ENCODE peak calls at places on chromosomes 2 and 18, in ten cellular contexts. One of them, this sample, is unnamed.

GRCh38 chr2:150350500-150350899 is 137.0 kb downstream of the RND3 start:
- DNase-seq in PC-9: no peak
- DNase-seq in A673: no peak
- DNase-seq in endodermal cell: no peak
- DNase-seq in hepatocyte: no peak
- DNase-seq in IMR-90: no peak
- DNase-seq in astrocyte of the spinal cord: no peak
- DNase-seq in ovary: no peak
- DNase-seq in astrocyte of the cerebellum: no peak
- DNase-seq in astrocyte: no peak
- DNase-seq in this sample: no peak

GRCh38 chr18:29012364-29012763 is 835.4 kb upstream of the CDH2 start:
- DNase-seq in endodermal cell: no peak
- DNase-seq in ovary: no peak
- DNase-seq in astrocyte: no peak
- DNase-seq in astrocyte of the cerebellum: no peak
- DNase-seq in hepatocyte: no peak
- DNase-seq in PC-9: no peak
- DNase-seq in astrocyte of the spinal cord: no peak
- DNase-seq in A673: no peak
- DNase-seq in IMR-90: no peak
- DNase-seq in this sample: no peak

GRCh38 chr18:49645836-49646235 is 84.0 kb downstream of the LIPG start:
- DNase-seq in A673: no peak
- DNase-seq in IMR-90: peak; percentile 43
- DNase-seq in endodermal cell: peak; percentile 63
- DNase-seq in PC-9: no peak
- DNase-seq in astrocyte of the spinal cord: no peak
- DNase-seq in ovary: peak; percentile 34
- DNase-seq in astrocyte of the cerebellum: no peak
- DNase-seq in hepatocyte: no peak
- DNase-seq in astrocyte: peak; percentile 58
- DNase-seq in this sample: no peak

GRCh38 chr18:45526120-45526841 is 89.0 kb upstream of the SLC14A2 start:
- DNase-seq in astrocyte of the cerebellum: peak; percentile 20
- DNase-seq in PC-9: no peak
- DNase-seq in astrocyte of the spinal cord: peak; percentile 54
- DNase-seq in IMR-90: no peak
- DNase-seq in astrocyte: peak; percentile 71
- DNase-seq in A673: no peak
- DNase-seq in ovary: no peak
- DNase-seq in endodermal cell: no peak
- DNase-seq in hepatocyte: peak; percentile 58
- DNase-seq in this sample: no peak

GRCh38 chr2:193476171-193476800 is 1281.6 kb upstream of the TMEFF2 start:
- DNase-seq in astrocyte of the cerebellum: no peak
- DNase-seq in PC-9: peak; percentile 41
- DNase-seq in endodermal cell: no peak
- DNase-seq in IMR-90: no peak
- DNase-seq in hepatocyte: no peak
- DNase-seq in astrocyte of the spinal cord: no peak
- DNase-seq in ovary: no peak
- DNase-seq in astrocyte: no peak
- DNase-seq in A673: no peak
- DNase-seq in this sample: no peak

GRCh38 chr2:204494681-204495080 is 50.6 kb upstream of the PARD3B start:
- DNase-seq in endodermal cell: no peak
- DNase-seq in hepatocyte: no peak
- DNase-seq in A673: no peak
- DNase-seq in PC-9: no peak
- DNase-seq in astrocyte: no peak
- DNase-seq in astrocyte of the cerebellum: no peak
- DNase-seq in astrocyte of the spinal cord: no peak
- DNase-seq in ovary: no peak
- DNase-seq in IMR-90: no peak
- DNase-seq in this sample: no peak

GRCh38 chr2:241217320-241218031 is 29.0 kb downstream of the ANO7 start:
- DNase-seq in hepatocyte: peak; percentile 86
- DNase-seq in astrocyte of the cerebellum: peak; percentile 19
- DNase-seq in endodermal cell: peak; percentile 89
- DNase-seq in ovary: peak; percentile 84
- DNase-seq in PC-9: peak; percentile 63
- DNase-seq in IMR-90: peak; percentile 72
- DNase-seq in astrocyte of the spinal cord: peak; percentile 68
- DNase-seq in astrocyte: peak; percentile 66
- DNase-seq in A673: peak; percentile 38
- DNase-seq in this sample: peak; percentile 30

GRCh38 chr2:205712983-205713531 is 30.8 kb downstream of the NRP2 start:
- DNase-seq in astrocyte: no peak
- DNase-seq in astrocyte of the cerebellum: no peak
- DNase-seq in PC-9: no peak
- DNase-seq in astrocyte of the spinal cord: no peak
- DNase-seq in IMR-90: peak; percentile 58
- DNase-seq in endodermal cell: no peak
- DNase-seq in hepatocyte: no peak
- DNase-seq in ovary: no peak
- DNase-seq in A673: peak; percentile 26
- DNase-seq in this sample: no peak

GRCh38 chr2:40488927-40489677 is 37.2 kb upstream of the SLC8A1 start:
- DNase-seq in hepatocyte: no peak
- DNase-seq in astrocyte of the cerebellum: no peak
- DNase-seq in A673: no peak
- DNase-seq in ovary: no peak
- DNase-seq in IMR-90: peak; percentile 57
- DNase-seq in astrocyte: peak; percentile 24
- DNase-seq in PC-9: no peak
- DNase-seq in endodermal cell: no peak
- DNase-seq in astrocyte of the spinal cord: peak; percentile 44
- DNase-seq in this sample: no peak

DNA sequence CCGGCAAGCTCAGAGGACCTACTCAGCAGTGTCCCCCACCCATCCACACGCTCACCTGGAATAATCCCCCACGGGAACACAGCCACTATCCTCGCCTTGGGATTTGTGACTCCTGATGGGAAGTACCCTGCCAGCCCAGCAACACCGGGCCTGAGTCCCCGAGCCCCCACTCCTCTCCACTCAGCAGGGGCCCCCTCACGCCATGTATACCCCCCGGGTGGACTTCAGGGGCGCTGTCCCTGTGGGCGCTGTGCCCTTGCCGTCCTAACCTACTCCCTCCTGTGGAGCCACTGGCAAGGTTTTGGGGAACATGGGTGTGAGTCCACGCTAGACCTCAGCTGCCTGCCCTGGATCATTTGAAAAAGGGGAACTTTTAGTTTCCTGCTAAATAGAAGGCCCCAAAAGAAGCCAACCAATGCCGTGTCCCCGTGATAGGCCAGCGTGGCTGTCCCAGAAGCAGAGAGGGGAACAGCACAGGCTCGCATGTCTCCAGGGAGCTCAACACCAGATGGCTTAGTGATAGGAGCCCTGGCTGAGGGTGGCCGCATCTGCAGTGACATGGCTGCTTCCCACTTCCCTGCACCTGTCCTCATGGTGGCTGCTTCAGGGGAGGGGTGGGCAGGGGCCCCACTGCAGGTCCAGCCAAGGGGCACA is 79.8 kb downstream of the MBP start:
- DNase-seq in astrocyte of the cerebellum: no peak
- DNase-seq in astrocyte: no peak
- DNase-seq in hepatocyte: no peak
- DNase-seq in A673: no peak
- DNase-seq in astrocyte of the spinal cord: no peak
- DNase-seq in endodermal cell: no peak
- DNase-seq in PC-9: no peak
- DNase-seq in ovary: no peak
- DNase-seq in IMR-90: no peak
- DNase-seq in this sample: no peak
- H3K4me3 ChIP-seq in astrocyte of the cerebellum: no peak overlapping the region
- H3K4me3 ChIP-seq in astrocyte: no peak overlapping the region
- H3K4me3 ChIP-seq in hepatocyte: no peak overlapping the region
- H3K4me3 ChIP-seq in A673: no peak overlapping the region
- H3K4me3 ChIP-seq in astrocyte of the spinal cord: no peak overlapping the region
- H3K4me3 ChIP-seq in endodermal cell: no peak overlapping the region
- H3K4me3 ChIP-seq in PC-9: no peak overlapping the region
- H3K4me3 ChIP-seq in ovary: no peak overlapping the region
- H3K4me3 ChIP-seq in IMR-90: no peak overlapping the region
- H3K4me3 ChIP-seq in this sample: no peak overlapping the region

GRCh38 chr2:99821039-99821438 is 321.4 kb downstream of the AFF3 start:
- DNase-seq in astrocyte: no peak
- DNase-seq in IMR-90: no peak
- DNase-seq in endodermal cell: no peak
- DNase-seq in astrocyte of the cerebellum: no peak
- DNase-seq in astrocyte of the spinal cord: no peak
- DNase-seq in ovary: no peak
- DNase-seq in hepatocyte: no peak
- DNase-seq in A673: no peak
- DNase-seq in PC-9: no peak
- DNase-seq in this sample: no peak
- TF ChIP-seq CTCF in astrocyte: no peak
- TF ChIP-seq CTCF in IMR-90: no peak
- TF ChIP-seq CTCF in endodermal cell: peak; percentile 54
- TF ChIP-seq CTCF in astrocyte of the cerebellum: no peak
- TF ChIP-seq CTCF in astrocyte of the spinal cord: no peak
- TF ChIP-seq CTCF in ovary: no peak
- TF ChIP-seq CTCF in hepatocyte: no peak
- TF ChIP-seq CTCF in A673: no peak
- TF ChIP-seq CTCF in PC-9: no peak
- TF ChIP-seq CTCF in this sample: no peak

GRCh38 chr2:15937882-15938802 is 2.2 kb upstream of the MYCN start:
- DNase-seq in PC-9: no peak
- DNase-seq in endodermal cell: peak; percentile 56
- DNase-seq in astrocyte: no peak
- DNase-seq in A673: no peak
- DNase-seq in IMR-90: no peak
- DNase-seq in astrocyte of the spinal cord: no peak
- DNase-seq in astrocyte of the cerebellum: no peak
- DNase-seq in hepatocyte: no peak
- DNase-seq in ovary: no peak
- DNase-seq in this sample: no peak

GRCh38 chr2:15940661-15941482 is 522 bp downstream of the MYCN start:
- DNase-seq in endodermal cell: no peak
- DNase-seq in PC-9: no peak
- DNase-seq in astrocyte: no peak
- DNase-seq in A673: peak; percentile 15
- DNase-seq in IMR-90: no peak
- DNase-seq in astrocyte of the spinal cord: peak; percentile 5
- DNase-seq in astrocyte of the cerebellum: no peak
- DNase-seq in hepatocyte: no peak
- DNase-seq in ovary: peak; percentile 29
- DNase-seq in this sample: no peak

GRCh38 chr2:15938803-15939555 is 1.4 kb upstream of the MYCN start:
- DNase-seq in A673: no peak
- DNase-seq in astrocyte of the spinal cord: no peak
- DNase-seq in astrocyte of the cerebellum: no peak
- DNase-seq in IMR-90: no peak
- DNase-seq in astrocyte: no peak
- DNase-seq in endodermal cell: peak; percentile 67
- DNase-seq in hepatocyte: no peak
- DNase-seq in PC-9: no peak
- DNase-seq in ovary: no peak
- DNase-seq in this sample: no peak

GRCh38 chr2:15939854-15940660 is at the start of gene MYCN:
- DNase-seq in IMR-90: no peak
- DNase-seq in astrocyte of the cerebellum: no peak
- DNase-seq in ovary: peak; percentile 59
- DNase-seq in astrocyte: peak; percentile 6
- DNase-seq in astrocyte of the spinal cord: peak; percentile 40
- DNase-seq in A673: peak; percentile 95
- DNase-seq in endodermal cell: peak; percentile 96
- DNase-seq in PC-9: no peak
- DNase-seq in hepatocyte: peak; percentile 89
- DNase-seq in this sample: no peak

DNA sequence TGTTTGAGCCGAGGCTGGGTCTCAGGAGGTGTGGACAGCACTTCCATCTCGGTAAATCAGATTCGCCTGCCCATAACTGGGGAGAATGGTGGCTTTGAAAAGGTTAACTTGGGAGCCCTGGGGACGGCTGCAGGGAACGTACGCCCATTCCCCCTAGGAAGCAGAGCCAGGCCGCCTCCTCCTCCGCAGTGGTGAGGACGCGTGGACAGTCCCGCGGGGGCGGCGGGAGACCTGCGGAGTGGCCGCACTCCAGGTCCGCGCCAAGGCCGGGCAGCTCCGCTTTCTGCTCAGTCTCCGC is 845 bp upstream of the MYCN start:
- DNase-seq in A673: no peak
- DNase-seq in astrocyte of the spinal cord: no peak
- DNase-seq in ovary: peak; percentile 82
- DNase-seq in PC-9: no peak
- DNase-seq in endodermal cell: no peak
- DNase-seq in IMR-90: no peak
- DNase-seq in astrocyte: no peak
- DNase-seq in astrocyte of the cerebellum: no peak
- DNase-seq in hepatocyte: no peak
- DNase-seq in this sample: no peak
- H3K4me3 ChIP-seq in A673: peak overlapping the region; percentile 60
- H3K4me3 ChIP-seq in astrocyte of the spinal cord: peak overlapping the region; percentile 20
- H3K4me3 ChIP-seq in ovary: peak overlapping the region; percentile 44
- H3K4me3 ChIP-seq in PC-9: no peak overlapping the region
- H3K4me3 ChIP-seq in endodermal cell: peak overlapping the region; percentile 87
- H3K4me3 ChIP-seq in IMR-90: no peak overlapping the region
- H3K4me3 ChIP-seq in astrocyte: no peak overlapping the region
- H3K4me3 ChIP-seq in astrocyte of the cerebellum: peak overlapping the region; percentile 30
- H3K4me3 ChIP-seq in hepatocyte: peak overlapping the region; percentile 56
- H3K4me3 ChIP-seq in this sample: no peak overlapping the region

GRCh38 chr2:219386532-219387280 is 1.0 kb downstream of the DNPEP start:
- DNase-seq in A673: peak; percentile 14
- DNase-seq in ovary: no peak
- DNase-seq in endodermal cell: no peak
- DNase-seq in astrocyte of the spinal cord: no peak
- DNase-seq in PC-9: no peak
- DNase-seq in astrocyte: no peak
- DNase-seq in astrocyte of the cerebellum: no peak
- DNase-seq in IMR-90: no peak
- DNase-seq in hepatocyte: no peak
- DNase-seq in this sample: no peak

GRCh38 chr2:219387284-219388126 is at the start of gene DNPEP:
- DNase-seq in PC-9: peak; percentile 70
- DNase-seq in A673: peak; percentile 89
- DNase-seq in IMR-90: peak; percentile 89
- DNase-seq in ovary: peak; percentile 98
- DNase-seq in astrocyte of the cerebellum: peak; percentile 68
- DNase-seq in hepatocyte: peak; percentile 98
- DNase-seq in astrocyte: peak; percentile 67
- DNase-seq in astrocyte of the spinal cord: peak; percentile 91
- DNase-seq in endodermal cell: peak; percentile 98
- DNase-seq in this sample: peak; percentile 43

GRCh38 chr2:219384083-219384713 is 3.5 kb downstream of the DNPEP start:
- DNase-seq in ovary: no peak
- DNase-seq in hepatocyte: no peak
- DNase-seq in A673: no peak
- DNase-seq in endodermal cell: peak; percentile 73
- DNase-seq in astrocyte of the spinal cord: no peak
- DNase-seq in astrocyte: no peak
- DNase-seq in IMR-90: no peak
- DNase-seq in astrocyte of the cerebellum: no peak
- DNase-seq in PC-9: no peak
- DNase-seq in this sample: no peak

GRCh38 chr2:219384872-219385271 is 2.8 kb downstream of the DNPEP start:
- DNase-seq in A673: no peak
- DNase-seq in hepatocyte: no peak
- DNase-seq in ovary: no peak
- DNase-seq in PC-9: no peak
- DNase-seq in astrocyte: no peak
- DNase-seq in astrocyte of the spinal cord: no peak
- DNase-seq in astrocyte of the cerebellum: no peak
- DNase-seq in IMR-90: no peak
- DNase-seq in endodermal cell: no peak
- DNase-seq in this sample: no peak

GRCh38 chr2:219385958-219386520 is 1.7 kb downstream of the DNPEP start:
- DNase-seq in hepatocyte: no peak
- DNase-seq in ovary: peak; percentile 57
- DNase-seq in IMR-90: no peak
- DNase-seq in astrocyte of the spinal cord: no peak
- DNase-seq in astrocyte: no peak
- DNase-seq in astrocyte of the cerebellum: no peak
- DNase-seq in PC-9: no peak
- DNase-seq in A673: no peak
- DNase-seq in endodermal cell: no peak
- DNase-seq in this sample: no peak
- TF ChIP-seq CTCF in hepatocyte: no peak
- TF ChIP-seq CTCF in ovary: no peak
- TF ChIP-seq CTCF in IMR-90: no peak
- TF ChIP-seq CTCF in astrocyte of the spinal cord: no peak
- TF ChIP-seq CTCF in astrocyte: no peak
- TF ChIP-seq CTCF in astrocyte of the cerebellum: no peak
- TF ChIP-seq CTCF in PC-9: no peak
- TF ChIP-seq CTCF in A673: no peak
- TF ChIP-seq CTCF in endodermal cell: no peak
- TF ChIP-seq CTCF in this sample: no peak